ENCODE peak calls at places on chromosomes 7 and 10, in ten cellular contexts. One of them, this sample, is unnamed.

GRCh38 chr7:4861673-4862072 is at the start of gene PAPOLB:
- DNase-seq in CD8-positive, alpha-beta T cell: peak; percentile 31
- DNase-seq in naive thymus-derived CD4-positive, alpha-beta T cell: no peak
- DNase-seq in PC-3: no peak
- DNase-seq in aorta: no peak
- DNase-seq in prostate gland: no peak
- DNase-seq in cardiac fibroblast: peak; percentile 8
- DNase-seq in tibial nerve: no peak
- DNase-seq in CD4-positive, alpha-beta memory T cell: no peak
- DNase-seq in AG09309: no peak
- DNase-seq in this sample: no peak

GRCh38 chr7:15607541-15608210 is 45.9 kb upstream of the AGMO start:
- DNase-seq in CD8-positive, alpha-beta T cell: no peak
- DNase-seq in naive thymus-derived CD4-positive, alpha-beta T cell: no peak
- DNase-seq in PC-3: no peak
- DNase-seq in aorta: no peak
- DNase-seq in prostate gland: no peak
- DNase-seq in cardiac fibroblast: no peak
- DNase-seq in tibial nerve: no peak
- DNase-seq in CD4-positive, alpha-beta memory T cell: no peak
- DNase-seq in AG09309: peak; percentile 13
- DNase-seq in this sample: no peak

GRCh38 chr10:80530251-80530650 is 7.5 kb upstream of the SH2D4B start:
- DNase-seq in CD8-positive, alpha-beta T cell: peak; percentile 37
- DNase-seq in naive thymus-derived CD4-positive, alpha-beta T cell: peak; percentile 48
- DNase-seq in PC-3: no peak
- DNase-seq in aorta: no peak
- DNase-seq in prostate gland: no peak
- DNase-seq in cardiac fibroblast: peak; percentile 48
- DNase-seq in tibial nerve: no peak
- DNase-seq in CD4-positive, alpha-beta memory T cell: peak; percentile 36
- DNase-seq in AG09309: no peak
- DNase-seq in this sample: no peak

GRCh38 chr7:140996-141395 is 51.4 kb upstream of the FAM20C start:
- DNase-seq in CD8-positive, alpha-beta T cell: no peak
- DNase-seq in naive thymus-derived CD4-positive, alpha-beta T cell: no peak
- DNase-seq in PC-3: no peak
- DNase-seq in aorta: no peak
- DNase-seq in prostate gland: no peak
- DNase-seq in cardiac fibroblast: no peak
- DNase-seq in tibial nerve: no peak
- DNase-seq in CD4-positive, alpha-beta memory T cell: no peak
- DNase-seq in AG09309: no peak
- DNase-seq in this sample: no peak

GRCh38 chr10:28833313-28833712 is 156.0 kb downstream of the BAMBI start:
- DNase-seq in CD8-positive, alpha-beta T cell: no peak
- DNase-seq in naive thymus-derived CD4-positive, alpha-beta T cell: no peak
- DNase-seq in PC-3: no peak
- DNase-seq in aorta: no peak
- DNase-seq in prostate gland: no peak
- DNase-seq in cardiac fibroblast: peak; percentile 29
- DNase-seq in tibial nerve: no peak
- DNase-seq in CD4-positive, alpha-beta memory T cell: no peak
- DNase-seq in AG09309: no peak
- DNase-seq in this sample: no peak

GRCh38 chr10:116694253-116694926 is 48.0 kb downstream of the HSPA12A start:
- DNase-seq in CD8-positive, alpha-beta T cell: no peak
- DNase-seq in naive thymus-derived CD4-positive, alpha-beta T cell: no peak
- DNase-seq in PC-3: no peak
- DNase-seq in aorta: no peak
- DNase-seq in prostate gland: no peak
- DNase-seq in cardiac fibroblast: no peak
- DNase-seq in tibial nerve: no peak
- DNase-seq in CD4-positive, alpha-beta memory T cell: no peak
- DNase-seq in AG09309: no peak
- DNase-seq in this sample: no peak

GRCh38 chr7:114481995-114482394 is 67.4 kb downstream of the FOXP2 start:
- DNase-seq in CD8-positive, alpha-beta T cell: no peak
- DNase-seq in naive thymus-derived CD4-positive, alpha-beta T cell: no peak
- DNase-seq in PC-3: no peak
- DNase-seq in aorta: no peak
- DNase-seq in prostate gland: no peak
- DNase-seq in cardiac fibroblast: peak; percentile 65
- DNase-seq in tibial nerve: no peak
- DNase-seq in CD4-positive, alpha-beta memory T cell: no peak
- DNase-seq in AG09309: no peak
- DNase-seq in this sample: no peak

GRCh38 chr7:123352957-123353356 is 153.2 kb upstream of the SLC13A1 start:
- DNase-seq in CD8-positive, alpha-beta T cell: no peak
- DNase-seq in naive thymus-derived CD4-positive, alpha-beta T cell: no peak
- DNase-seq in PC-3: peak; percentile 52
- DNase-seq in aorta: no peak
- DNase-seq in prostate gland: no peak
- DNase-seq in cardiac fibroblast: peak; percentile 11
- DNase-seq in tibial nerve: no peak
- DNase-seq in CD4-positive, alpha-beta memory T cell: no peak
- DNase-seq in AG09309: no peak
- DNase-seq in this sample: no peak

GRCh38 chr7:142964502-142965246 is 2.5 kb upstream of the KEL start:
- DNase-seq in CD8-positive, alpha-beta T cell: no peak
- DNase-seq in naive thymus-derived CD4-positive, alpha-beta T cell: no peak
- DNase-seq in PC-3: no peak
- DNase-seq in aorta: no peak
- DNase-seq in prostate gland: no peak
- DNase-seq in cardiac fibroblast: no peak
- DNase-seq in tibial nerve: no peak
- DNase-seq in CD4-positive, alpha-beta memory T cell: no peak
- DNase-seq in AG09309: no peak
- DNase-seq in this sample: no peak

GRCh38 chr10:76902949-76903348 is 734.7 kb downstream of the KCNMA1 start:
- DNase-seq in CD8-positive, alpha-beta T cell: no peak
- DNase-seq in naive thymus-derived CD4-positive, alpha-beta T cell: no peak
- DNase-seq in PC-3: peak; percentile 74
- DNase-seq in aorta: peak; percentile 82
- DNase-seq in prostate gland: no peak
- DNase-seq in cardiac fibroblast: peak; percentile 48
- DNase-seq in tibial nerve: no peak
- DNase-seq in CD4-positive, alpha-beta memory T cell: no peak
- DNase-seq in AG09309: no peak
- DNase-seq in this sample: peak; percentile 66

GRCh38 chr10:60570941-60571340 is 181.3 kb upstream of the ANK3 start:
- DNase-seq in CD8-positive, alpha-beta T cell: no peak
- DNase-seq in naive thymus-derived CD4-positive, alpha-beta T cell: no peak
- DNase-seq in PC-3: peak; percentile 32
- DNase-seq in aorta: no peak
- DNase-seq in prostate gland: no peak
- DNase-seq in cardiac fibroblast: no peak
- DNase-seq in tibial nerve: no peak
- DNase-seq in CD4-positive, alpha-beta memory T cell: no peak
- DNase-seq in AG09309: no peak
- DNase-seq in this sample: no peak

GRCh38 chr7:45649560-45650346 is 75.6 kb downstream of the ADCY1 start:
- DNase-seq in CD8-positive, alpha-beta T cell: no peak
- DNase-seq in naive thymus-derived CD4-positive, alpha-beta T cell: no peak
- DNase-seq in PC-3: no peak
- DNase-seq in aorta: no peak
- DNase-seq in prostate gland: peak; percentile 3
- DNase-seq in cardiac fibroblast: no peak
- DNase-seq in tibial nerve: no peak
- DNase-seq in CD4-positive, alpha-beta memory T cell: no peak
- DNase-seq in AG09309: no peak
- DNase-seq in this sample: no peak

GRCh38 chr10:80787952-80788351 is 250.2 kb downstream of the SH2D4B start:
- DNase-seq in CD8-positive, alpha-beta T cell: no peak
- DNase-seq in naive thymus-derived CD4-positive, alpha-beta T cell: no peak
- DNase-seq in PC-3: no peak
- DNase-seq in aorta: no peak
- DNase-seq in prostate gland: no peak
- DNase-seq in cardiac fibroblast: no peak
- DNase-seq in tibial nerve: no peak
- DNase-seq in CD4-positive, alpha-beta memory T cell: no peak
- DNase-seq in AG09309: no peak
- DNase-seq in this sample: no peak

GRCh38 chr7:19116121-19117080 is 1.0 kb downstream of the TWIST1 start:
- DNase-seq in CD8-positive, alpha-beta T cell: no peak
- DNase-seq in naive thymus-derived CD4-positive, alpha-beta T cell: peak; percentile 22
- DNase-seq in PC-3: peak; percentile 37
- DNase-seq in aorta: peak; percentile 79
- DNase-seq in prostate gland: no peak
- DNase-seq in cardiac fibroblast: peak; percentile 68
- DNase-seq in tibial nerve: peak; percentile 11
- DNase-seq in CD4-positive, alpha-beta memory T cell: no peak
- DNase-seq in AG09309: no peak
- DNase-seq in this sample: peak; percentile 48

GRCh38 chr7:19113855-19114590 is 3.4 kb downstream of the TWIST1 start:
- DNase-seq in CD8-positive, alpha-beta T cell: no peak
- DNase-seq in naive thymus-derived CD4-positive, alpha-beta T cell: no peak
- DNase-seq in PC-3: peak; percentile 51
- DNase-seq in aorta: no peak
- DNase-seq in prostate gland: no peak
- DNase-seq in cardiac fibroblast: no peak
- DNase-seq in tibial nerve: no peak
- DNase-seq in CD4-positive, alpha-beta memory T cell: no peak
- DNase-seq in AG09309: no peak
- DNase-seq in this sample: no peak

GRCh38 chr7:19113001-19113349 is 4.5 kb downstream of the TWIST1 start:
- DNase-seq in CD8-positive, alpha-beta T cell: no peak
- DNase-seq in naive thymus-derived CD4-positive, alpha-beta T cell: no peak
- DNase-seq in PC-3: no peak
- DNase-seq in aorta: no peak
- DNase-seq in prostate gland: no peak
- DNase-seq in cardiac fibroblast: no peak
- DNase-seq in tibial nerve: no peak
- DNase-seq in CD4-positive, alpha-beta memory T cell: no peak
- DNase-seq in AG09309: no peak
- DNase-seq in this sample: no peak

GRCh38 chr7:19112290-19113000 is 5.0 kb downstream of the TWIST1 start:
- DNase-seq in CD8-positive, alpha-beta T cell: no peak
- DNase-seq in naive thymus-derived CD4-positive, alpha-beta T cell: no peak
- DNase-seq in PC-3: no peak
- DNase-seq in aorta: peak; percentile 77
- DNase-seq in prostate gland: no peak
- DNase-seq in cardiac fibroblast: peak; percentile 68
- DNase-seq in tibial nerve: no peak
- DNase-seq in CD4-positive, alpha-beta memory T cell: no peak
- DNase-seq in AG09309: no peak
- DNase-seq in this sample: peak; percentile 72

GRCh38 chr7:19114591-19114855 is 2.9 kb downstream of the TWIST1 start:
- DNase-seq in CD8-positive, alpha-beta T cell: no peak
- DNase-seq in naive thymus-derived CD4-positive, alpha-beta T cell: no peak
- DNase-seq in PC-3: peak; percentile 31
- DNase-seq in aorta: no peak
- DNase-seq in prostate gland: no peak
- DNase-seq in cardiac fibroblast: peak; percentile 44
- DNase-seq in tibial nerve: no peak
- DNase-seq in CD4-positive, alpha-beta memory T cell: no peak
- DNase-seq in AG09309: no peak
- DNase-seq in this sample: no peak
- H3K4me3 ChIP-seq in CD8-positive, alpha-beta T cell: no peak overlapping the region
- H3K4me3 ChIP-seq in naive thymus-derived CD4-positive, alpha-beta T cell: no peak overlapping the region
- H3K4me3 ChIP-seq in PC-3: peak overlapping the region; percentile 99
- H3K4me3 ChIP-seq in aorta: no peak overlapping the region
- H3K4me3 ChIP-seq in prostate gland: no peak overlapping the region
- H3K4me3 ChIP-seq in cardiac fibroblast: peak overlapping the region; percentile 86
- H3K4me3 ChIP-seq in tibial nerve: no peak overlapping the region
- H3K4me3 ChIP-seq in CD4-positive, alpha-beta memory T cell: no peak overlapping the region
- H3K4me3 ChIP-seq in AG09309: peak overlapping the region; percentile 95
- H3K4me3 ChIP-seq in this sample: peak overlapping the region; percentile 95

GRCh38 chr10:99927719-99928280 is 81.9 kb downstream of the DNMBP start:
- DNase-seq in CD8-positive, alpha-beta T cell: no peak
- DNase-seq in naive thymus-derived CD4-positive, alpha-beta T cell: no peak
- DNase-seq in PC-3: no peak
- DNase-seq in aorta: no peak
- DNase-seq in prostate gland: no peak
- DNase-seq in cardiac fibroblast: no peak
- DNase-seq in tibial nerve: peak; percentile 20
- DNase-seq in CD4-positive, alpha-beta memory T cell: no peak
- DNase-seq in AG09309: no peak
- DNase-seq in this sample: no peak
- H3K4me3 ChIP-seq in CD8-positive, alpha-beta T cell: no peak overlapping the region
- H3K4me3 ChIP-seq in naive thymus-derived CD4-positive, alpha-beta T cell: no peak overlapping the region
- H3K4me3 ChIP-seq in PC-3: no peak overlapping the region
- H3K4me3 ChIP-seq in aorta: no peak overlapping the region
- H3K4me3 ChIP-seq in prostate gland: peak overlapping the region; percentile 4
- H3K4me3 ChIP-seq in cardiac fibroblast: no peak overlapping the region
- H3K4me3 ChIP-seq in tibial nerve: peak overlapping the region; percentile 6
- H3K4me3 ChIP-seq in CD4-positive, alpha-beta memory T cell: no peak overlapping the region
- H3K4me3 ChIP-seq in AG09309: no peak overlapping the region
- H3K4me3 ChIP-seq in this sample: no peak overlapping the region

GRCh38 chr10:131975796-131976195 is 5.9 kb downstream of the BNIP3 start:
- DNase-seq in CD8-positive, alpha-beta T cell: no peak
- DNase-seq in naive thymus-derived CD4-positive, alpha-beta T cell: no peak
- DNase-seq in PC-3: no peak
- DNase-seq in aorta: no peak
- DNase-seq in prostate gland: no peak
- DNase-seq in cardiac fibroblast: no peak
- DNase-seq in tibial nerve: no peak
- DNase-seq in CD4-positive, alpha-beta memory T cell: no peak
- DNase-seq in AG09309: no peak
- DNase-seq in this sample: no peak
- H3K4me3 ChIP-seq in CD8-positive, alpha-beta T cell: no peak overlapping the region
- H3K4me3 ChIP-seq in naive thymus-derived CD4-positive, alpha-beta T cell: no peak overlapping the region
- H3K4me3 ChIP-seq in PC-3: no peak overlapping the region
- H3K4me3 ChIP-seq in aorta: no peak overlapping the region
- H3K4me3 ChIP-seq in prostate gland: no peak overlapping the region
- H3K4me3 ChIP-seq in cardiac fibroblast: no peak overlapping the region
- H3K4me3 ChIP-seq in tibial nerve: no peak overlapping the region
- H3K4me3 ChIP-seq in CD4-positive, alpha-beta memory T cell: no peak overlapping the region
- H3K4me3 ChIP-seq in AG09309: no peak overlapping the region
- H3K4me3 ChIP-seq in this sample: no peak overlapping the region

DNA sequence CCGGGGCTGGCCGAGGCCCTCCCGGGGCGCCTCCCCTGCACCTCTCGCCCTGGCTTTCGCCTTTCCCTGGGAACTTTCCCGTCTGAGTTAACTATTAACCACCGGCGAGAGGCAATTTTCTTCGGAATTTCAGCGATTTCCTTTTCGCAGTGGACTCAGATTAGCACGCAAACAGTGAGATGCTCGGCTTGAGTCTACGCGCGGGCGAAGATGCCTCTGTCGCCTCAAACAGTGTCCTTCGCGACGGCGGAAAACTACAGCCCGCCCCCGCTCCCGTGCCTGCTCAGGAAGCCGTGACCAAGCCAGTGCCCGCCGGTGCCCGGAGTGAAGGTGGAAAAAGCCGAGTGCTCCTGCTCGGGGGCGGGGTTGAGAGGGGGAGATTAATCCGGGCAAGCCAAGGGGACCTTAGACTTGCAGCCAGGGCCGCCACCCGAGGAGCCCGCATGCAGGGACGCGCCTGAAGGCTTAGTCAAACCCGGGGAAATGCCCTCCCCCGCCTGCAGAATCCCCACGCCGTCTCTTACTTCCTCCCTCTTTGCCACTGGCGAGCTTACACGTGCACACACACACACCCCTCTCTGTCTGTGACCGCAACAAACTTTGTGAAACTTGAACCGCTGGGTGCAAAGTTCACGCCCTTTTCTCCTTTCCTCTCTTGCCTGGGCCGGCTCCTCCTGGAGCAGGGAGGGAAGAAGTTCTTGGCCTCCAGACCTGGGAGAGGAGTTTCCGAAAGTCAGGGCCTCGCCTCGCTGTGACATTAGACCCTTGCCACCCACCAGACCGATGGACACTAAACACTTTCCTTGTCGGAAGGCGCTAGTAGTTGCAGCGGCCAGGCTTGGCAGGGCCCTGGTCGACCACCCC is 14.4 kb upstream of the PAX2 start:
- DNase-seq in CD8-positive, alpha-beta T cell: peak; percentile 16
- DNase-seq in naive thymus-derived CD4-positive, alpha-beta T cell: no peak
- DNase-seq in PC-3: no peak
- DNase-seq in aorta: peak; percentile 73
- DNase-seq in prostate gland: no peak
- DNase-seq in cardiac fibroblast: peak; percentile 29
- DNase-seq in tibial nerve: no peak
- DNase-seq in CD4-positive, alpha-beta memory T cell: no peak
- DNase-seq in AG09309: no peak
- DNase-seq in this sample: no peak
- H3K4me3 ChIP-seq in CD8-positive, alpha-beta T cell: peak overlapping the region; percentile 41
- H3K4me3 ChIP-seq in naive thymus-derived CD4-positive, alpha-beta T cell: peak overlapping the region; percentile 20
- H3K4me3 ChIP-seq in PC-3: no peak overlapping the region
- H3K4me3 ChIP-seq in aorta: peak overlapping the region; percentile 15
- H3K4me3 ChIP-seq in prostate gland: no peak overlapping the region
- H3K4me3 ChIP-seq in cardiac fibroblast: peak overlapping the region; percentile 8
- H3K4me3 ChIP-seq in tibial nerve: no peak overlapping the region
- H3K4me3 ChIP-seq in CD4-positive, alpha-beta memory T cell: no peak overlapping the region
- H3K4me3 ChIP-seq in AG09309: no peak overlapping the region
- H3K4me3 ChIP-seq in this sample: peak overlapping the region; percentile 51